ENCODE peak calls at places on chromosomes 16 and 17, in six cellular contexts. One of them, this sample, is unnamed.

GRCh38 chr16:11170696-11171447 is 85.1 kb downstream of the SOCS1 start:
- DNase-seq in MM.1S: no peak
- DNase-seq in fibroblast of lung: no peak
- DNase-seq in mammary epithelial cell: no peak
- DNase-seq in endodermal cell: no peak
- DNase-seq in HCT116: no peak
- DNase-seq in this sample: no peak

GRCh38 chr17:78724544-78724943 is 57.5 kb downstream of the CYTH1 start:
- DNase-seq in MM.1S: peak
- DNase-seq in fibroblast of lung: no peak
- DNase-seq in mammary epithelial cell: no peak
- DNase-seq in endodermal cell: peak
- DNase-seq in HCT116: no peak
- DNase-seq in this sample: no peak

GRCh38 chr16:54938351-54939346 is 8.0 kb downstream of the IRX5 start:
- DNase-seq in MM.1S: no peak
- DNase-seq in fibroblast of lung: no peak
- DNase-seq in mammary epithelial cell: peak
- DNase-seq in endodermal cell: peak
- DNase-seq in HCT116: no peak
- DNase-seq in this sample: no peak

GRCh38 chr17:76558210-76559095 is 18.6 kb downstream of the PRCD start:
- DNase-seq in MM.1S: peak
- DNase-seq in fibroblast of lung: peak
- DNase-seq in mammary epithelial cell: no peak
- DNase-seq in endodermal cell: no peak
- DNase-seq in HCT116: no peak
- DNase-seq in this sample: peak

GRCh38 chr16:58148099-58148498 is 18.9 kb upstream of the CFAP20 start:
- DNase-seq in MM.1S: no peak
- DNase-seq in fibroblast of lung: no peak
- DNase-seq in mammary epithelial cell: no peak
- DNase-seq in endodermal cell: no peak
- DNase-seq in HCT116: no peak
- DNase-seq in this sample: no peak

GRCh38 chr16:28146536-28146935 is 65.2 kb downstream of the XPO6 start:
- DNase-seq in MM.1S: no peak
- DNase-seq in fibroblast of lung: no peak
- DNase-seq in mammary epithelial cell: no peak
- DNase-seq in endodermal cell: peak
- DNase-seq in HCT116: no peak
- DNase-seq in this sample: no peak

GRCh38 chr17:6448473-6448872 is 4.2 kb downstream of the PIMREG start:
- DNase-seq in MM.1S: no peak
- DNase-seq in fibroblast of lung: no peak
- DNase-seq in mammary epithelial cell: no peak
- DNase-seq in endodermal cell: no peak
- DNase-seq in HCT116: no peak
- DNase-seq in this sample: no peak

GRCh38 chr17:7383371-7383741 is 2.5 kb downstream of the TNK1 start:
- DNase-seq in MM.1S: no peak
- DNase-seq in fibroblast of lung: no peak
- DNase-seq in mammary epithelial cell: no peak
- DNase-seq in endodermal cell: peak
- DNase-seq in HCT116: no peak
- DNase-seq in this sample: no peak

GRCh38 chr16:49782405-49782804 is 73.5 kb downstream of the ZNF423 start:
- DNase-seq in MM.1S: no peak
- DNase-seq in fibroblast of lung: no peak
- DNase-seq in mammary epithelial cell: no peak
- DNase-seq in endodermal cell: no peak
- DNase-seq in HCT116: no peak
- DNase-seq in this sample: no peak

GRCh38 chr16:81896902-81897301 is 114.4 kb downstream of the SDR42E1 start:
- DNase-seq in MM.1S: no peak
- DNase-seq in fibroblast of lung: peak
- DNase-seq in mammary epithelial cell: no peak
- DNase-seq in endodermal cell: no peak
- DNase-seq in HCT116: no peak
- DNase-seq in this sample: no peak

GRCh38 chr17:71681427-71682173 is 439.2 kb upstream of the SOX9 start:
- DNase-seq in MM.1S: no peak
- DNase-seq in fibroblast of lung: no peak
- DNase-seq in mammary epithelial cell: no peak
- DNase-seq in endodermal cell: no peak
- DNase-seq in HCT116: no peak
- DNase-seq in this sample: peak

GRCh38 chr17:38663125-38663751 is 11.5 kb downstream of the EPOP start:
- DNase-seq in MM.1S: peak
- DNase-seq in fibroblast of lung: peak
- DNase-seq in mammary epithelial cell: peak
- DNase-seq in endodermal cell: peak
- DNase-seq in HCT116: peak
- DNase-seq in this sample: peak

GRCh38 chr17:17142556-17142955 is 63.6 kb downstream of the PLD6 start:
- DNase-seq in MM.1S: no peak
- DNase-seq in fibroblast of lung: no peak
- DNase-seq in mammary epithelial cell: no peak
- DNase-seq in endodermal cell: no peak
- DNase-seq in HCT116: no peak
- DNase-seq in this sample: no peak

GRCh38 chr17:28717578-28718316 is at the start of gene RAB34:
- DNase-seq in MM.1S: no peak
- DNase-seq in fibroblast of lung: peak
- DNase-seq in mammary epithelial cell: peak
- DNase-seq in endodermal cell: peak
- DNase-seq in HCT116: no peak
- DNase-seq in this sample: peak

GRCh38 chr17:39939588-39940419 is 12.3 kb downstream of the LRRC3C start:
- DNase-seq in MM.1S: peak
- DNase-seq in fibroblast of lung: peak
- DNase-seq in mammary epithelial cell: peak
- DNase-seq in endodermal cell: no peak
- DNase-seq in HCT116: no peak
- DNase-seq in this sample: no peak

GRCh38 chr17:78127240-78127887 is 1.2 kb downstream of the TMC6 start:
- DNase-seq in MM.1S: peak
- DNase-seq in fibroblast of lung: no peak
- DNase-seq in mammary epithelial cell: no peak
- DNase-seq in endodermal cell: peak
- DNase-seq in HCT116: no peak
- DNase-seq in this sample: peak

GRCh38 chr17:55996826-55997225 is 156.4 kb upstream of the ANKFN1 start:
- DNase-seq in MM.1S: no peak
- DNase-seq in fibroblast of lung: peak
- DNase-seq in mammary epithelial cell: no peak
- DNase-seq in endodermal cell: no peak
- DNase-seq in HCT116: no peak
- DNase-seq in this sample: no peak
- TF ChIP-seq CTCF in MM.1S: no peak
- TF ChIP-seq CTCF in fibroblast of lung: no peak
- TF ChIP-seq CTCF in mammary epithelial cell: peak
- TF ChIP-seq CTCF in endodermal cell: peak
- TF ChIP-seq CTCF in HCT116: peak
- TF ChIP-seq CTCF in this sample: no peak

GRCh38 chr17:69606142-69606800 is 191.8 kb downstream of the MAP2K6 start:
- DNase-seq in MM.1S: no peak
- DNase-seq in fibroblast of lung: no peak
- DNase-seq in mammary epithelial cell: no peak
- DNase-seq in endodermal cell: no peak
- DNase-seq in HCT116: no peak
- DNase-seq in this sample: no peak

GRCh38 chr17:69597898-69598692 is 183.6 kb downstream of the MAP2K6 start:
- DNase-seq in MM.1S: no peak
- DNase-seq in fibroblast of lung: peak
- DNase-seq in mammary epithelial cell: peak
- DNase-seq in endodermal cell: no peak
- DNase-seq in HCT116: no peak
- DNase-seq in this sample: no peak

GRCh38 chr17:69607162-69607834 is 192.8 kb downstream of the MAP2K6 start:
- DNase-seq in MM.1S: peak
- DNase-seq in fibroblast of lung: peak
- DNase-seq in mammary epithelial cell: peak
- DNase-seq in endodermal cell: peak
- DNase-seq in HCT116: peak
- DNase-seq in this sample: peak

GRCh38 chr17:69605571-69605970 is 191.1 kb downstream of the MAP2K6 start:
- DNase-seq in MM.1S: no peak
- DNase-seq in fibroblast of lung: no peak
- DNase-seq in mammary epithelial cell: no peak
- DNase-seq in endodermal cell: no peak
- DNase-seq in HCT116: no peak
- DNase-seq in this sample: no peak

DNA sequence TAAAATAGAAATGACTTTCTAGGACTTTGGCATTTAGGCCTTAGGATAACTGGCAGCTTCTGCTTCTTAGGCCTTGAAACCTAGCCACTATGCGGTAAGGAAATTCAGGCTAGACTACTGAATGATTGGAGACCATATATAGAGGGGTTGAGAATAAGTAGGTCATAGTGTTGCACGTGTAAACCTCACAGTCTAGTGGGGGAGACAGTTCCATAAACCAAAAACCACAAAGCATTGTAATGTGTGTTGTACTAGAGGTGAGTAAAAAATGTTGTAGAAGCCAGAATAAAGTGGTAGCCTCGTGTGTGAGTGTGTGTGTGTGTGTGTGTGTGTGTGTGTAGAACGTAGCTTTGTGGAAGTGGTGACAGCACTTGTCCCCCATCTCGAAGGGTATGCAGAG is 188.5 kb downstream of the MAP2K6 start:
- DNase-seq in MM.1S: no peak
- DNase-seq in fibroblast of lung: no peak
- DNase-seq in mammary epithelial cell: no peak
- DNase-seq in endodermal cell: no peak
- DNase-seq in HCT116: no peak
- DNase-seq in this sample: no peak
- H3K9ac ChIP-seq in MM.1S: no peak
- H3K9ac ChIP-seq in fibroblast of lung: no peak
- H3K9ac ChIP-seq in mammary epithelial cell: no peak
- H3K9ac ChIP-seq in endodermal cell: no peak
- H3K9ac ChIP-seq in HCT116: no peak
- H3K9ac ChIP-seq in this sample: no peak

GRCh38 chr17:18321309-18321708 is 6.2 kb downstream of the SMCR8 start:
- DNase-seq in MM.1S: no peak
- DNase-seq in fibroblast of lung: peak
- DNase-seq in mammary epithelial cell: no peak
- DNase-seq in endodermal cell: peak
- DNase-seq in HCT116: peak
- DNase-seq in this sample: no peak
- TF ChIP-seq CTCF in MM.1S: no peak
- TF ChIP-seq CTCF in fibroblast of lung: peak
- TF ChIP-seq CTCF in mammary epithelial cell: no peak
- TF ChIP-seq CTCF in endodermal cell: peak
- TF ChIP-seq CTCF in HCT116: peak
- TF ChIP-seq CTCF in this sample: no peak

GRCh38 chr17:56451629-56452028 is 141.9 kb upstream of the NOG start:
- DNase-seq in MM.1S: no peak
- DNase-seq in fibroblast of lung: no peak
- DNase-seq in mammary epithelial cell: peak
- DNase-seq in endodermal cell: no peak
- DNase-seq in HCT116: no peak
- DNase-seq in this sample: no peak

GRCh38 chr17:56447166-56447565 is 146.3 kb upstream of the NOG start:
- DNase-seq in MM.1S: no peak
- DNase-seq in fibroblast of lung: no peak
- DNase-seq in mammary epithelial cell: no peak
- DNase-seq in endodermal cell: no peak
- DNase-seq in HCT116: no peak
- DNase-seq in this sample: no peak

GRCh38 chr17:56449176-56449575 is 144.3 kb upstream of the NOG start:
- DNase-seq in MM.1S: no peak
- DNase-seq in fibroblast of lung: no peak
- DNase-seq in mammary epithelial cell: no peak
- DNase-seq in endodermal cell: no peak
- DNase-seq in HCT116: no peak
- DNase-seq in this sample: no peak

GRCh38 chr17:56452469-56452868 is 141.0 kb upstream of the NOG start:
- DNase-seq in MM.1S: no peak
- DNase-seq in fibroblast of lung: no peak
- DNase-seq in mammary epithelial cell: no peak
- DNase-seq in endodermal cell: no peak
- DNase-seq in HCT116: no peak
- DNase-seq in this sample: no peak
- H3K9ac ChIP-seq in MM.1S: no peak
- H3K9ac ChIP-seq in fibroblast of lung: no peak
- H3K9ac ChIP-seq in mammary epithelial cell: no peak
- H3K9ac ChIP-seq in endodermal cell: no peak
- H3K9ac ChIP-seq in HCT116: no peak
- H3K9ac ChIP-seq in this sample: no peak

GRCh38 chr17:74295625-74296547 is 21.9 kb downstream of the DNAI2 start:
- DNase-seq in MM.1S: no peak
- DNase-seq in fibroblast of lung: no peak
- DNase-seq in mammary epithelial cell: peak
- DNase-seq in endodermal cell: no peak
- DNase-seq in HCT116: no peak
- DNase-seq in this sample: no peak

GRCh38 chr17:74298690-74299617 is 24.9 kb downstream of the DNAI2 start:
- DNase-seq in MM.1S: no peak
- DNase-seq in fibroblast of lung: no peak
- DNase-seq in mammary epithelial cell: no peak
- DNase-seq in endodermal cell: no peak
- DNase-seq in HCT116: no peak
- DNase-seq in this sample: no peak

GRCh38 chr17:74297941-74298340 is 23.9 kb downstream of the DNAI2 start:
- DNase-seq in MM.1S: no peak
- DNase-seq in fibroblast of lung: no peak
- DNase-seq in mammary epithelial cell: peak
- DNase-seq in endodermal cell: no peak
- DNase-seq in HCT116: no peak
- DNase-seq in this sample: no peak

GRCh38 chr17:74299618-74300009 is 25.6 kb downstream of the DNAI2 start:
- DNase-seq in MM.1S: no peak
- DNase-seq in fibroblast of lung: no peak
- DNase-seq in mammary epithelial cell: no peak
- DNase-seq in endodermal cell: no peak
- DNase-seq in HCT116: no peak
- DNase-seq in this sample: no peak

GRCh38 chr17:74296548-74296936 is 22.5 kb downstream of the DNAI2 start:
- DNase-seq in MM.1S: peak
- DNase-seq in fibroblast of lung: peak
- DNase-seq in mammary epithelial cell: peak
- DNase-seq in endodermal cell: peak
- DNase-seq in HCT116: peak
- DNase-seq in this sample: peak
- TF ChIP-seq CTCF in MM.1S: peak
- TF ChIP-seq CTCF in fibroblast of lung: peak
- TF ChIP-seq CTCF in mammary epithelial cell: peak
- TF ChIP-seq CTCF in endodermal cell: peak
- TF ChIP-seq CTCF in HCT116: peak
- TF ChIP-seq CTCF in this sample: peak

DNA sequence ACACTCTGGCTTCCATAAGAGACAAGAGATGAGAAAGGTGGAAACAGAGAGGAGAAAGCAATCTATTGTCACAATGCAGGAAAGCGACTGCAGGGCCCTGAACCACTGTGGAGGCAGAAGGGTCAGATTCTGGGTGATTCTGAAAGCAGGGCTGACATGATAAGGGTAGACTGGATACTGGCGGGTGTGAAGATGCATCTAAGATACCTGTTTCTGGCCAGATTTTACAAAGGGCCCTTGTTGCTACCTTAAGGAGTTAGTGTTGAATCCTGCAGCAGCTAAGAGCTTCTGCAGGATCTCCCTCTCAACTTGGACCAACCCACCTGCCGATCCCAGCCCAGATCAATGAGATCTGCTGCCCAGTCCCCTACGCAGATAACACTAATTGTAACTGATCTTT is 6.1 kb upstream of the MEFV start:
- DNase-seq in MM.1S: no peak
- DNase-seq in fibroblast of lung: no peak
- DNase-seq in mammary epithelial cell: no peak
- DNase-seq in endodermal cell: no peak
- DNase-seq in HCT116: no peak
- DNase-seq in this sample: no peak
- H3K9ac ChIP-seq in MM.1S: no peak
- H3K9ac ChIP-seq in fibroblast of lung: no peak
- H3K9ac ChIP-seq in mammary epithelial cell: no peak
- H3K9ac ChIP-seq in endodermal cell: no peak
- H3K9ac ChIP-seq in HCT116: no peak
- H3K9ac ChIP-seq in this sample: no peak